ENCODE peak calls at places on chromosomes 2 and 18, in four cellular contexts. One of them, this sample, is unnamed.
A peak's percentile ranks its signal among the peaks of the same experiment; 100 is the strongest.

GRCh38 chr2:31204761-31205160 is 12.6 kb downstream of the CAPN14 start:
- DNase-seq in posterior cingulate gyrus: no peak
- DNase-seq in heart left ventricle: no peak
- DNase-seq in HFFc6: no peak
- DNase-seq in this sample: no peak

GRCh38 chr2:199989822-199990221 is 34.4 kb downstream of the MAIP1 start:
- DNase-seq in heart left ventricle: no peak
- DNase-seq in posterior cingulate gyrus: no peak
- DNase-seq in HFFc6: no peak
- DNase-seq in this sample: no peak

GRCh38 chr2:39469807-39470206 is 32.7 kb upstream of the MAP4K3 start:
- DNase-seq in posterior cingulate gyrus: no peak
- DNase-seq in heart left ventricle: peak; percentile 43
- DNase-seq in HFFc6: peak; percentile 31
- DNase-seq in this sample: no peak

GRCh38 chr2:167756427-167756826 is 491.0 kb downstream of the STK39 start:
- DNase-seq in posterior cingulate gyrus: no peak
- DNase-seq in heart left ventricle: no peak
- DNase-seq in HFFc6: no peak
- DNase-seq in this sample: no peak

GRCh38 chr2:142872900-142873724 is 4.4 kb upstream of the KYNU start:
- DNase-seq in HFFc6: peak; percentile 68
- DNase-seq in heart left ventricle: no peak
- DNase-seq in posterior cingulate gyrus: no peak
- DNase-seq in this sample: no peak

GRCh38 chr2:191610749-191611148 is 67.2 kb upstream of the NABP1 start:
- DNase-seq in HFFc6: no peak
- DNase-seq in posterior cingulate gyrus: no peak
- DNase-seq in heart left ventricle: no peak
- DNase-seq in this sample: no peak

GRCh38 chr2:36731941-36732700 is 35.6 kb downstream of the VIT start:
- DNase-seq in heart left ventricle: no peak
- DNase-seq in HFFc6: peak; percentile 99
- DNase-seq in posterior cingulate gyrus: no peak
- DNase-seq in this sample: no peak

GRCh38 chr18:76457475-76457874 is 37.6 kb downstream of the ZNF516 start:
- DNase-seq in HFFc6: no peak
- DNase-seq in heart left ventricle: no peak
- DNase-seq in posterior cingulate gyrus: peak; percentile 45
- DNase-seq in this sample: no peak

GRCh38 chr2:79855264-79856006 is 342.6 kb downstream of the CTNNA2 start:
- DNase-seq in heart left ventricle: no peak
- DNase-seq in HFFc6: peak; percentile 2
- DNase-seq in posterior cingulate gyrus: no peak
- DNase-seq in this sample: peak; percentile 28

GRCh38 chr2:43019536-43020183 is 206.7 kb downstream of the ZFP36L2 start:
- DNase-seq in HFFc6: no peak
- DNase-seq in heart left ventricle: no peak
- DNase-seq in posterior cingulate gyrus: no peak
- DNase-seq in this sample: no peak

GRCh38 chr2:144515694-144516416 is 4.1 kb downstream of the ZEB2 start:
- DNase-seq in heart left ventricle: peak; percentile 56
- DNase-seq in posterior cingulate gyrus: peak; percentile 88
- DNase-seq in HFFc6: no peak
- DNase-seq in this sample: peak; percentile 74

GRCh38 chr2:64838817-64839216 is 150.4 kb upstream of the SLC1A4 start:
- DNase-seq in HFFc6: peak; percentile 95
- DNase-seq in heart left ventricle: no peak
- DNase-seq in posterior cingulate gyrus: no peak
- DNase-seq in this sample: no peak

GRCh38 chr2:132668986-132669853 is 785 bp downstream of the LYPD1 start:
- DNase-seq in HFFc6: no peak
- DNase-seq in posterior cingulate gyrus: no peak
- DNase-seq in heart left ventricle: no peak
- DNase-seq in this sample: no peak

GRCh38 chr2:173210270-173211196 is 134.9 kb downstream of the MAP3K20 start:
- DNase-seq in HFFc6: peak; percentile 94
- DNase-seq in heart left ventricle: peak; percentile 68
- DNase-seq in posterior cingulate gyrus: no peak
- DNase-seq in this sample: peak; percentile 72

GRCh38 chr2:20050712-20051517 is 513 bp downstream of the LAPTM4A start:
- DNase-seq in heart left ventricle: peak; percentile 59
- DNase-seq in HFFc6: peak; percentile 71
- DNase-seq in posterior cingulate gyrus: peak; percentile 84
- DNase-seq in this sample: no peak

GRCh38 chr18:28657836-28658410 is 481.0 kb upstream of the CDH2 start:
- DNase-seq in heart left ventricle: no peak
- DNase-seq in HFFc6: peak; percentile 44
- DNase-seq in posterior cingulate gyrus: no peak
- DNase-seq in this sample: no peak

GRCh38 chr2:25324251-25324650 is 17.5 kb downstream of the DNMT3A start:
- DNase-seq in HFFc6: no peak
- DNase-seq in posterior cingulate gyrus: peak; percentile 11
- DNase-seq in heart left ventricle: no peak
- DNase-seq in this sample: no peak

GRCh38 chr2:101152195-101153076 is 1.3 kb upstream of the TBC1D8 start:
- DNase-seq in posterior cingulate gyrus: no peak
- DNase-seq in heart left ventricle: peak; percentile 59
- DNase-seq in HFFc6: peak; percentile 10
- DNase-seq in this sample: peak; percentile 77

GRCh38 chr2:187658952-187659525 is 104.8 kb upstream of the TFPI start:
- DNase-seq in posterior cingulate gyrus: no peak
- DNase-seq in HFFc6: peak; percentile 13
- DNase-seq in heart left ventricle: no peak
- DNase-seq in this sample: peak; percentile 1

GRCh38 chr2:237217995-237218621 is 132.4 kb downstream of the COPS8 start:
- DNase-seq in posterior cingulate gyrus: no peak
- DNase-seq in HFFc6: no peak
- DNase-seq in heart left ventricle: no peak
- DNase-seq in this sample: no peak

GRCh38 chr2:23698733-23699391 is 228.1 kb downstream of the ATAD2B start:
- DNase-seq in heart left ventricle: no peak
- DNase-seq in posterior cingulate gyrus: peak; percentile 78
- DNase-seq in HFFc6: no peak
- DNase-seq in this sample: no peak

GRCh38 chr18:79533146-79533545 is 137.4 kb downstream of the NFATC1 start:
- DNase-seq in heart left ventricle: no peak
- DNase-seq in HFFc6: no peak
- DNase-seq in posterior cingulate gyrus: peak; percentile 54
- DNase-seq in this sample: no peak

GRCh38 chr2:26503238-26503880 is 25.4 kb upstream of the OTOF start:
- DNase-seq in posterior cingulate gyrus: peak; percentile 90
- DNase-seq in HFFc6: peak; percentile 3
- DNase-seq in heart left ventricle: peak; percentile 75
- DNase-seq in this sample: peak; percentile 90

GRCh38 chr2:230885467-230886130 is 20.9 kb downstream of the ITM2C start:
- DNase-seq in posterior cingulate gyrus: peak; percentile 98
- DNase-seq in HFFc6: peak; percentile 17
- DNase-seq in heart left ventricle: no peak
- DNase-seq in this sample: peak; percentile 75

GRCh38 chr18:50849448-50849847 is 29.5 kb upstream of the ME2 start:
- DNase-seq in HFFc6: no peak
- DNase-seq in heart left ventricle: no peak
- DNase-seq in posterior cingulate gyrus: no peak
- DNase-seq in this sample: no peak

GRCh38 chr2:230666885-230667712 is 45.5 kb upstream of the CAB39 start:
- DNase-seq in posterior cingulate gyrus: no peak
- DNase-seq in heart left ventricle: no peak
- DNase-seq in HFFc6: peak; percentile 70
- DNase-seq in this sample: peak; percentile 88

GRCh38 chr2:189236066-189236465 is 56.5 kb upstream of the COL5A2 start:
- DNase-seq in heart left ventricle: no peak
- DNase-seq in HFFc6: peak; percentile 45
- DNase-seq in posterior cingulate gyrus: no peak
- DNase-seq in this sample: no peak

GRCh38 chr2:165239230-165239629 is at the start of gene SCN2A:
- DNase-seq in posterior cingulate gyrus: no peak
- DNase-seq in heart left ventricle: no peak
- DNase-seq in HFFc6: peak; percentile 42
- DNase-seq in this sample: peak; percentile 47

GRCh38 chr18:75131455-75132000 is 77.4 kb downstream of the PTGR3 start:
- DNase-seq in posterior cingulate gyrus: no peak
- DNase-seq in HFFc6: no peak
- DNase-seq in heart left ventricle: no peak
- DNase-seq in this sample: no peak

GRCh38 chr2:226660524-226660923 is 139.1 kb downstream of the IRS1 start:
- DNase-seq in heart left ventricle: peak; percentile 71
- DNase-seq in posterior cingulate gyrus: no peak
- DNase-seq in HFFc6: peak; percentile 66
- DNase-seq in this sample: no peak

GRCh38 chr2:74690571-74690970 is 36.5 kb downstream of the SEMA4F start:
- DNase-seq in posterior cingulate gyrus: no peak
- DNase-seq in heart left ventricle: no peak
- DNase-seq in HFFc6: peak; percentile 57
- DNase-seq in this sample: peak; percentile 72

GRCh38 chr2:46521215-46521683 is 41.9 kb downstream of the TMEM247 start:
- DNase-seq in posterior cingulate gyrus: no peak
- DNase-seq in heart left ventricle: peak; percentile 83
- DNase-seq in HFFc6: peak; percentile 28
- DNase-seq in this sample: no peak

GRCh38 chr18:36185901-36186460 is 1.3 kb upstream of the MOCOS start:
- DNase-seq in HFFc6: no peak
- DNase-seq in heart left ventricle: no peak
- DNase-seq in posterior cingulate gyrus: no peak
- DNase-seq in this sample: no peak

GRCh38 chr2:10924441-10924840 is 12.7 kb downstream of the KCNF1 start:
- DNase-seq in heart left ventricle: no peak
- DNase-seq in HFFc6: no peak
- DNase-seq in posterior cingulate gyrus: no peak
- DNase-seq in this sample: no peak

GRCh38 chr2:10654069-10654468 is 35.7 kb downstream of the NOL10 start:
- DNase-seq in posterior cingulate gyrus: no peak
- DNase-seq in HFFc6: peak; percentile 6
- DNase-seq in heart left ventricle: no peak
- DNase-seq in this sample: no peak

GRCh38 chr18:47983946-47984345 is 53.5 kb upstream of the SMAD2 start:
- DNase-seq in heart left ventricle: no peak
- DNase-seq in posterior cingulate gyrus: no peak
- DNase-seq in HFFc6: no peak
- DNase-seq in this sample: no peak